ENCODE peak calls at places on chromosome 13, in seven cellular contexts. One of them, this sample, is unnamed.

GRCh38 chr13:20702945-20703784 is at the start of gene IL17D:
- DNase-seq in GM12865: peak; percentile 55
- DNase-seq in endothelial cell: peak; percentile 36
- DNase-seq in fibroblast of pulmonary artery: no peak
- DNase-seq in HFFc6: no peak
- DNase-seq in neural crest cell: peak; percentile 33
- DNase-seq in CD4-positive, alpha-beta T cell: no peak
- DNase-seq in this sample: no peak

GRCh38 chr13:85729296-85729695 is 69.9 kb downstream of the SLITRK6 start:
- DNase-seq in GM12865: no peak
- DNase-seq in CD4-positive, alpha-beta T cell: no peak
- DNase-seq in neural crest cell: no peak
- DNase-seq in endothelial cell: no peak
- DNase-seq in HFFc6: peak; percentile 21
- DNase-seq in fibroblast of pulmonary artery: peak; percentile 48
- DNase-seq in this sample: peak; percentile 59

GRCh38 chr13:73684286-73684685 is 449.9 kb downstream of the KLF12 start:
- DNase-seq in GM12865: no peak
- DNase-seq in CD4-positive, alpha-beta T cell: no peak
- DNase-seq in neural crest cell: no peak
- DNase-seq in HFFc6: no peak
- DNase-seq in fibroblast of pulmonary artery: no peak
- DNase-seq in endothelial cell: no peak
- DNase-seq in this sample: no peak

GRCh38 chr13:99237981-99238662 is 20.1 kb downstream of the GPR18 start:
- DNase-seq in CD4-positive, alpha-beta T cell: no peak
- DNase-seq in HFFc6: no peak
- DNase-seq in GM12865: peak; percentile 57
- DNase-seq in fibroblast of pulmonary artery: no peak
- DNase-seq in endothelial cell: no peak
- DNase-seq in neural crest cell: no peak
- DNase-seq in this sample: no peak

GRCh38 chr13:91567485-91568207 is 169.2 kb downstream of the GPC5 start:
- DNase-seq in fibroblast of pulmonary artery: no peak
- DNase-seq in GM12865: no peak
- DNase-seq in neural crest cell: no peak
- DNase-seq in CD4-positive, alpha-beta T cell: no peak
- DNase-seq in HFFc6: no peak
- DNase-seq in endothelial cell: no peak
- DNase-seq in this sample: no peak

GRCh38 chr13:99322297-99323103 is 15.3 kb upstream of the GPR183 start:
- DNase-seq in fibroblast of pulmonary artery: peak; percentile 60
- DNase-seq in GM12865: peak; percentile 85
- DNase-seq in HFFc6: peak; percentile 87
- DNase-seq in neural crest cell: no peak
- DNase-seq in CD4-positive, alpha-beta T cell: peak; percentile 16
- DNase-seq in endothelial cell: no peak
- DNase-seq in this sample: peak; percentile 92

GRCh38 chr13:110126391-110126961 is 180.5 kb downstream of the COL4A1 start:
- DNase-seq in endothelial cell: peak; percentile 52
- DNase-seq in neural crest cell: no peak
- DNase-seq in GM12865: no peak
- DNase-seq in CD4-positive, alpha-beta T cell: no peak
- DNase-seq in HFFc6: peak; percentile 95
- DNase-seq in fibroblast of pulmonary artery: peak; percentile 98
- DNase-seq in this sample: peak; percentile 99

GRCh38 chr13:112455476-112456059 is 79.4 kb downstream of the SPACA7 start:
- DNase-seq in endothelial cell: no peak
- DNase-seq in fibroblast of pulmonary artery: no peak
- DNase-seq in neural crest cell: no peak
- DNase-seq in CD4-positive, alpha-beta T cell: no peak
- DNase-seq in HFFc6: no peak
- DNase-seq in GM12865: no peak
- DNase-seq in this sample: no peak

GRCh38 chr13:50448535-50448981 is 394.9 kb downstream of the DLEU7 start:
- DNase-seq in CD4-positive, alpha-beta T cell: no peak
- DNase-seq in neural crest cell: no peak
- DNase-seq in GM12865: no peak
- DNase-seq in HFFc6: no peak
- DNase-seq in fibroblast of pulmonary artery: no peak
- DNase-seq in endothelial cell: no peak
- DNase-seq in this sample: no peak

GRCh38 chr13:78030351-78030750 is 111.7 kb upstream of the EDNRB start:
- DNase-seq in CD4-positive, alpha-beta T cell: no peak
- DNase-seq in neural crest cell: no peak
- DNase-seq in GM12865: no peak
- DNase-seq in fibroblast of pulmonary artery: no peak
- DNase-seq in HFFc6: no peak
- DNase-seq in endothelial cell: no peak
- DNase-seq in this sample: no peak

GRCh38 chr13:27510082-27510481 is 59.7 kb upstream of the MTIF3 start:
- DNase-seq in neural crest cell: no peak
- DNase-seq in HFFc6: no peak
- DNase-seq in GM12865: no peak
- DNase-seq in endothelial cell: no peak
- DNase-seq in CD4-positive, alpha-beta T cell: no peak
- DNase-seq in fibroblast of pulmonary artery: no peak
- DNase-seq in this sample: no peak

GRCh38 chr13:50800091-50800739 is 43.3 kb downstream of the DLEU7 start:
- DNase-seq in endothelial cell: no peak
- DNase-seq in GM12865: no peak
- DNase-seq in HFFc6: no peak
- DNase-seq in neural crest cell: no peak
- DNase-seq in CD4-positive, alpha-beta T cell: no peak
- DNase-seq in fibroblast of pulmonary artery: no peak
- DNase-seq in this sample: peak; percentile 7

GRCh38 chr13:90103099-90103784 is 1244.2 kb upstream of the MIR17HG start:
- DNase-seq in HFFc6: no peak
- DNase-seq in neural crest cell: no peak
- DNase-seq in endothelial cell: no peak
- DNase-seq in fibroblast of pulmonary artery: no peak
- DNase-seq in GM12865: no peak
- DNase-seq in CD4-positive, alpha-beta T cell: no peak
- DNase-seq in this sample: no peak

GRCh38 chr13:77492982-77493381 is 42.5 kb upstream of the SCEL start:
- DNase-seq in endothelial cell: no peak
- DNase-seq in GM12865: peak; percentile 62
- DNase-seq in HFFc6: no peak
- DNase-seq in fibroblast of pulmonary artery: peak; percentile 54
- DNase-seq in neural crest cell: no peak
- DNase-seq in CD4-positive, alpha-beta T cell: no peak
- DNase-seq in this sample: peak; percentile 28

GRCh38 chr13:108947551-108948030 is 318.2 kb downstream of the MYO16 start:
- DNase-seq in neural crest cell: no peak
- DNase-seq in HFFc6: peak; percentile 1
- DNase-seq in endothelial cell: no peak
- DNase-seq in CD4-positive, alpha-beta T cell: no peak
- DNase-seq in GM12865: no peak
- DNase-seq in fibroblast of pulmonary artery: peak; percentile 11
- DNase-seq in this sample: peak; percentile 20

GRCh38 chr13:91314888-91315287 is 32.6 kb upstream of the MIR17HG start:
- DNase-seq in endothelial cell: no peak
- DNase-seq in fibroblast of pulmonary artery: no peak
- DNase-seq in CD4-positive, alpha-beta T cell: no peak
- DNase-seq in GM12865: no peak
- DNase-seq in neural crest cell: no peak
- DNase-seq in HFFc6: no peak
- DNase-seq in this sample: no peak

GRCh38 chr13:50387124-50387581 is 371.9 kb downstream of the KCNRG start:
- DNase-seq in endothelial cell: no peak
- DNase-seq in CD4-positive, alpha-beta T cell: peak; percentile 36
- DNase-seq in neural crest cell: no peak
- DNase-seq in HFFc6: no peak
- DNase-seq in GM12865: peak; percentile 43
- DNase-seq in fibroblast of pulmonary artery: peak; percentile 16
- DNase-seq in this sample: peak; percentile 74

GRCh38 chr13:81487151-81487550 is 1146.2 kb upstream of the SPRY2 start:
- DNase-seq in CD4-positive, alpha-beta T cell: no peak
- DNase-seq in endothelial cell: peak; percentile 53
- DNase-seq in neural crest cell: peak; percentile 12
- DNase-seq in GM12865: no peak
- DNase-seq in HFFc6: no peak
- DNase-seq in fibroblast of pulmonary artery: peak; percentile 9
- DNase-seq in this sample: no peak

GRCh38 chr13:100095498-100095897 is 6.6 kb downstream of the PCCA start:
- DNase-seq in fibroblast of pulmonary artery: no peak
- DNase-seq in CD4-positive, alpha-beta T cell: no peak
- DNase-seq in neural crest cell: no peak
- DNase-seq in HFFc6: no peak
- DNase-seq in GM12865: no peak
- DNase-seq in endothelial cell: no peak
- DNase-seq in this sample: no peak

GRCh38 chr13:102877285-102877684 is 31.5 kb downstream of the ERCC5 start:
- DNase-seq in GM12865: no peak
- DNase-seq in endothelial cell: no peak
- DNase-seq in HFFc6: no peak
- DNase-seq in fibroblast of pulmonary artery: peak; percentile 75
- DNase-seq in CD4-positive, alpha-beta T cell: no peak
- DNase-seq in neural crest cell: no peak
- DNase-seq in this sample: peak; percentile 63

GRCh38 chr13:68023838-68024581 is 793.9 kb upstream of the PCDH9 start:
- DNase-seq in HFFc6: no peak
- DNase-seq in neural crest cell: no peak
- DNase-seq in endothelial cell: no peak
- DNase-seq in GM12865: no peak
- DNase-seq in CD4-positive, alpha-beta T cell: no peak
- DNase-seq in fibroblast of pulmonary artery: no peak
- DNase-seq in this sample: no peak

GRCh38 chr13:101390461-101390860 is 25.8 kb downstream of the NALCN start:
- DNase-seq in GM12865: no peak
- DNase-seq in HFFc6: peak; percentile 48
- DNase-seq in neural crest cell: no peak
- DNase-seq in CD4-positive, alpha-beta T cell: no peak
- DNase-seq in endothelial cell: no peak
- DNase-seq in fibroblast of pulmonary artery: peak; percentile 22
- DNase-seq in this sample: peak; percentile 65

GRCh38 chr13:112733661-112734379 is 44.0 kb downstream of the ATP11A start:
- DNase-seq in endothelial cell: no peak
- DNase-seq in neural crest cell: no peak
- DNase-seq in fibroblast of pulmonary artery: no peak
- DNase-seq in HFFc6: no peak
- DNase-seq in GM12865: no peak
- DNase-seq in CD4-positive, alpha-beta T cell: no peak
- DNase-seq in this sample: peak; percentile 25

GRCh38 chr13:90933097-90933826 is 414.2 kb upstream of the MIR17HG start:
- DNase-seq in fibroblast of pulmonary artery: peak; percentile 1
- DNase-seq in HFFc6: no peak
- DNase-seq in endothelial cell: no peak
- DNase-seq in CD4-positive, alpha-beta T cell: no peak
- DNase-seq in neural crest cell: no peak
- DNase-seq in GM12865: no peak
- DNase-seq in this sample: no peak

DNA sequence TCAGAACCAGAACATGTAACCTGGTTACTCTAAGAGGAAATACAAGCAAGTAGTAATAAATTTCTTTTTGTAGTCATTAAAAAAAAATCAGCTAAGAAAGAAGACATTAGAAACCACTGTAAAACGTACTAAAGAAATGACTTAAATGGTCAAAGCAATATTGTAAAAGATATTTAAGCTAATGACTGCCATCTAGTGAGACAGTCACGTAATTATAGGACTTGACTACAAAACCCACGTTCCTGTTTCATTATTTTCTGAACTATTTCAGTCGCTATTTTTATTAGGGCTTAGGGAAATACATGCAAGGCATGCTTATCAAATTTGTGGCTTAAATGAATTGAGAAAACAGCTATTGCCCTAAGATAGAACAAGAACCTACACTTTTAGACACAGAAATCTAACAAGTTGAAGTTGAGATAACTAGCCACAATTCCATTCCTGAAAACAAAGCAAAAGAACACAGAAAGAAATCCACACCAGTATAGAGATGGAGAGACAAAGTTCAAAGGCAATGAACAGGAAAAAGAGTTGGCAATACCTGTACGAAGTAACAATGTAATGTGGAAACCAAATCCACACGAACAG is 17.9 kb downstream of the ALG5 start:
- DNase-seq in fibroblast of pulmonary artery: peak; percentile 83
- DNase-seq in CD4-positive, alpha-beta T cell: no peak
- DNase-seq in GM12865: peak; percentile 39
- DNase-seq in HFFc6: peak; percentile 73
- DNase-seq in neural crest cell: no peak
- DNase-seq in endothelial cell: no peak
- DNase-seq in this sample: peak; percentile 36
- TF ChIP-seq CTCF in fibroblast of pulmonary artery: peak; percentile 54
- TF ChIP-seq CTCF in CD4-positive, alpha-beta T cell: peak; percentile 25
- TF ChIP-seq CTCF in GM12865: peak; percentile 20
- TF ChIP-seq CTCF in HFFc6: peak; percentile 80
- TF ChIP-seq CTCF in neural crest cell: peak; percentile 75
- TF ChIP-seq CTCF in endothelial cell: peak; percentile 47
- TF ChIP-seq CTCF in this sample: peak; percentile 59

GRCh38 chr13:40770609-40770933 is 419 bp downstream of the MRPS31 start:
- DNase-seq in endothelial cell: no peak
- DNase-seq in CD4-positive, alpha-beta T cell: no peak
- DNase-seq in GM12865: no peak
- DNase-seq in fibroblast of pulmonary artery: no peak
- DNase-seq in neural crest cell: no peak
- DNase-seq in HFFc6: no peak
- DNase-seq in this sample: no peak
- TF ChIP-seq CTCF in endothelial cell: no peak
- TF ChIP-seq CTCF in CD4-positive, alpha-beta T cell: peak; percentile 25
- TF ChIP-seq CTCF in GM12865: no peak
- TF ChIP-seq CTCF in fibroblast of pulmonary artery: no peak
- TF ChIP-seq CTCF in neural crest cell: no peak
- TF ChIP-seq CTCF in HFFc6: no peak
- TF ChIP-seq CTCF in this sample: no peak

DNA sequence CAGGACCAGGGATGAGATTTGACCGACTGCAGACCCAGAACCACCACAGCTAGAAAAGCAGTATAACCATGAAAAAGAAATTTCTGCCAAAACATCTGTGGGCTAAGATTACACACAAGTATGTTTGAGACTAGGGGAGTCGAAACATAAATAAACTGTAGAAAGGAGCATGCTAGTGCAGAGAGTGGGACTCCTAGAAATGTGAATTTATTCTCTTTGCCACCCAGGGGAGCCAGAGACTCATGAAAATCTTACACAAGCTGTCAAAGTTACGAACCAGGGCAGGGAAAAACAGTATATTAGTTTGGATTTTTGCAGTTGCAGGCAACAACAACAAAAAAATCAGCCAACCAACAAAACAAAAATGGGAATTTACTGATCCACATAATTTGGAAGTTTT is 12.3 kb upstream of the HSPH1 start:
- DNase-seq in GM12865: no peak
- DNase-seq in HFFc6: peak; percentile 7
- DNase-seq in CD4-positive, alpha-beta T cell: no peak
- DNase-seq in fibroblast of pulmonary artery: peak; percentile 69
- DNase-seq in endothelial cell: no peak
- DNase-seq in neural crest cell: no peak
- DNase-seq in this sample: peak; percentile 30
- TF ChIP-seq CTCF in GM12865: peak; percentile 5
- TF ChIP-seq CTCF in HFFc6: no peak
- TF ChIP-seq CTCF in CD4-positive, alpha-beta T cell: no peak
- TF ChIP-seq CTCF in fibroblast of pulmonary artery: peak; percentile 35
- TF ChIP-seq CTCF in endothelial cell: no peak
- TF ChIP-seq CTCF in neural crest cell: no peak
- TF ChIP-seq CTCF in this sample: no peak

DNA sequence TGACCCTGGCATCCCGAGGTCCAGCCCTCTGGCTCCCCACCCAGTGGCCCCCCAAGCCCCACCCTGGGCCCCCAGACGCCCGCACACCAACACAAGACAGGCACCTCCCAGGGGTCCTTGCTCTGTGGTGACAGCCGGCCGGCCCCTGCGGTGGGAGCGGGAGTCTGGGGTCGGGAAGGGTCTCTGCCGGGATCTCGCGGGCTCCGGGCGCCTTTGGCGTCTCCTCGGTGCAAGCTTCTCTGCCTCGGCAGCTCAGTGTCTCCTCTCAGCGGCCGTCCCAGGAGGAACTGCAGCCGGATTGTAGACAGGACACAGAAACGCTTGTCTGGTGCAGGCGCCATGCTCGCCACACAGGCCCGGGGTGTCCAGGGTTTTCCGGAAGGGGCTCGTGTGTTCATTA is 43.7 kb downstream of the TMEM255B start:
- DNase-seq in fibroblast of pulmonary artery: no peak
- DNase-seq in GM12865: no peak
- DNase-seq in endothelial cell: no peak
- DNase-seq in HFFc6: no peak
- DNase-seq in CD4-positive, alpha-beta T cell: no peak
- DNase-seq in neural crest cell: no peak
- DNase-seq in this sample: no peak
- TF ChIP-seq CTCF in fibroblast of pulmonary artery: no peak
- TF ChIP-seq CTCF in GM12865: no peak
- TF ChIP-seq CTCF in endothelial cell: no peak
- TF ChIP-seq CTCF in HFFc6: no peak
- TF ChIP-seq CTCF in CD4-positive, alpha-beta T cell: no peak
- TF ChIP-seq CTCF in neural crest cell: no peak
- TF ChIP-seq CTCF in this sample: no peak